ENCODE peak calls at places on chromosomes 13 and 19, in ten cellular contexts. M is hepatic stellate cell; Q is OCI-LY7; B is HT1080; L is activated naive CD4-positive, alpha-beta T cell; H is K562; Y is brain microvascular endothelial cell; N is sciatic nerve; R is stimulated activated CD4-positive, alpha-beta T cell treated with anti-CD3 and anti-CD28 coated beads, Interleukin-4, amount 100 ng/mL, for 24 hours; S is neuronal stem cell. Z is an unnamed sample.

GRCh38 chr19:53553865-53554791 is 16.2 kb downstream of the ZNF331 start:
- DNase-seq in B (no peak), Y (peak), H (no peak), Q (no peak), L (peak), R (peak), N (peak), S (no peak), M (peak), Z (no peak)

GRCh38 chr13:28492527-28493367 is 2.2 kb downstream of the FLT1 start:
- DNase-seq in H (no peak), S (peak), N (no peak), Q (no peak), B (no peak), L (peak), M (no peak), Y (no peak), R (peak), Z (no peak)

GRCh38 chr19:15519433-15519976 is 11.2 kb downstream of the CYP4F22 start:
- DNase-seq in Q (no peak), N (no peak), R (no peak), Y (no peak), S (no peak), B (no peak), H (no peak), M (no peak), L (no peak), Z (no peak)

GRCh38 chr13:28313579-28313978 is 175.2 kb downstream of the PAN3 start:
- DNase-seq in M (peak), N (no peak), S (no peak), R (no peak), L (no peak), Y (peak), Q (peak), H (no peak), B (peak), Z (no peak)

GRCh38 chr13:80361883-80362327 is 21.0 kb upstream of the SPRY2 start:
- DNase-seq in N (no peak), Y (peak), Q (peak), H (peak), R (no peak), B (peak), S (peak), M (no peak), L (no peak), Z (no peak)

GRCh38 chr13:35855531-35856019 is 275.6 kb downstream of the DCLK1 start:
- DNase-seq in L (no peak), H (no peak), R (no peak), B (peak), S (peak), M (no peak), N (no peak), Y (no peak), Q (no peak), Z (peak)

GRCh38 chr13:95201814-95202521 is 99.3 kb downstream of the ABCC4 start:
- DNase-seq in Y (peak), B (no peak), L (no peak), R (no peak), N (no peak), Q (no peak), M (no peak), S (no peak), H (no peak), Z (no peak)

GRCh38 chr13:113291997-113292862 is 4.8 kb upstream of the LAMP1 start:
- DNase-seq in S (no peak), N (no peak), H (peak), M (peak), L (no peak), B (peak), Q (no peak), Y (no peak), R (peak), Z (no peak)

GRCh38 chr19:12995596-12996541 is 594 bp downstream of the NFIX start:
- DNase-seq in S (no peak), Y (no peak), L (no peak), Q (no peak), H (peak), M (peak), N (peak), B (no peak), R (no peak), Z (no peak)

GRCh38 chr19:55678121-55678671 is 3.2 kb downstream of the EPN1 start:
- DNase-seq in R (no peak), Y (no peak), N (no peak), Q (peak), S (no peak), L (no peak), B (no peak), H (no peak), M (no peak), Z (no peak)

GRCh38 chr13:40777166-40777956 is 6.4 kb upstream of the MRPS31 start:
- DNase-seq in L (no peak), N (no peak), M (no peak), S (peak), H (peak), Q (peak), R (peak), Y (peak), B (peak), Z (no peak)

GRCh38 chr13:20219585-20219984 is 12.5 kb downstream of the GJB6 start:
- DNase-seq in H (no peak), S (no peak), B (no peak), N (no peak), Q (no peak), R (no peak), M (no peak), Y (no peak), L (no peak), Z (no peak)

GRCh38 chr19:3798137-3798536 is 12.0 kb upstream of the MATK start:
- DNase-seq in Y (no peak), B (no peak), Q (no peak), S (no peak), M (no peak), N (no peak), R (no peak), L (peak), H (no peak), Z (no peak)

GRCh38 chr13:48600374-48601364 is 53.1 kb upstream of the CYSLTR2 start:
- DNase-seq in R (no peak), N (no peak), L (no peak), Q (no peak), B (peak), Y (peak), H (no peak), M (no peak), S (no peak), Z (no peak)

GRCh38 chr13:40146063-40146462 is 490.6 kb downstream of the COG6 start:
- DNase-seq in R (no peak), L (no peak), Y (no peak), B (no peak), S (no peak), M (no peak), Q (peak), H (no peak), N (no peak), Z (peak)

GRCh38 chr19:1864480-1865171 is 1.2 kb upstream of the KLF16 start:
- DNase-seq in H (peak), B (peak), S (peak), Y (no peak), R (peak), L (peak), N (peak), Q (peak), M (peak), Z (no peak)

GRCh38 chr19:37370880-37371661 is at the start of gene ZNF527:
- DNase-seq in Q (peak), M (peak), Y (peak), H (peak), L (peak), S (peak), R (peak), B (peak), N (peak), Z (peak)

GRCh38 chr19:33510728-33511255 is 10.8 kb downstream of the PEPD start:
- DNase-seq in Q (no peak), Y (no peak), N (no peak), B (no peak), R (no peak), M (no peak), L (no peak), S (no peak), H (no peak), Z (no peak)

GRCh38 chr13:104256701-104257100 is 1190.5 kb upstream of the SLC10A2 start:
- DNase-seq in M (no peak), Y (no peak), R (no peak), L (no peak), S (no peak), B (no peak), N (no peak), H (no peak), Q (no peak), Z (no peak)

GRCh38 chr13:26919311-26919710 is 158.7 kb upstream of the GPR12 start:
- DNase-seq in S (no peak), Q (no peak), R (no peak), B (peak), Y (no peak), N (no peak), L (no peak), H (no peak), M (no peak), Z (no peak)

GRCh38 chr13:104769520-104769919 is 1703.3 kb upstream of the SLC10A2 start:
- DNase-seq in M (no peak), B (no peak), R (no peak), N (no peak), S (no peak), Q (no peak), L (no peak), Y (no peak), H (no peak), Z (no peak)

GRCh38 chr19:35845215-35846037 is 6.9 kb downstream of the NPHS1 start:
- DNase-seq in R (no peak), B (no peak), N (no peak), S (no peak), L (no peak), Q (no peak), M (no peak), H (peak), Y (no peak), Z (no peak)

GRCh38 chr19:2043864-2044708 is 7.0 kb downstream of the MKNK2 start:
- DNase-seq in S (no peak), Y (no peak), H (no peak), N (peak), B (no peak), Q (peak), R (no peak), M (no peak), L (no peak), Z (no peak)

GRCh38 chr13:92224052-92224821 is 825.8 kb downstream of the GPC5 start:
- DNase-seq in L (no peak), M (no peak), N (no peak), H (no peak), R (no peak), Y (peak), S (no peak), Q (no peak), B (peak), Z (no peak)

GRCh38 chr19:35048911-35049411 is 7.4 kb downstream of the HPN start:
- DNase-seq in L (no peak), Y (no peak), H (no peak), S (no peak), N (no peak), B (no peak), R (no peak), M (no peak), Q (no peak), Z (no peak)

GRCh38 chr19:17725422-17726078 is 6.3 kb downstream of the MAP1S start:
- DNase-seq in Q (no peak), H (peak), M (no peak), B (no peak), L (no peak), R (no peak), Y (no peak), N (no peak), S (no peak), Z (no peak)